ENCODE peak calls at places on chromosomes 12 and 14, in eight cellular contexts. I is GM23338, U is AG09309, Y is cardiac fibroblast, X is ovary, C is upper lobe of right lung, V is lung, A is colonic mucosa. F is an unnamed sample.

GRCh38 chr14:100663528-100664052 is 63.1 kb upstream of the DLK1 start:
- DNase-seq in Y (no peak), C (no peak), X (no peak), V (no peak), I (no peak), A (no peak), U (no peak), F (no peak)

GRCh38 chr14:87161502-87161901 is 831.5 kb downstream of the GALC start:
- DNase-seq in V (no peak), Y (no peak), C (no peak), U (no peak), A (no peak), I (no peak), X (no peak), F (no peak)

GRCh38 chr12:119780786-119781434 is 96.2 kb downstream of the CIT start:
- DNase-seq in V (peak), U (no peak), Y (peak), A (peak), I (peak), C (no peak), X (peak), F (no peak)

GRCh38 chr12:4288296-4289019 is 14.9 kb downstream of the CCND2 start:
- DNase-seq in Y (no peak), C (no peak), A (no peak), X (no peak), I (no peak), U (no peak), V (no peak), F (no peak)

GRCh38 chr12:113439606-113440030 is 17.4 kb downstream of the SDSL start:
- DNase-seq in V (no peak), C (no peak), X (peak), Y (peak), U (no peak), A (no peak), I (peak), F (no peak)

GRCh38 chr12:108063192-108063591 is 65.9 kb upstream of the WSCD2 start:
- DNase-seq in I (peak), A (no peak), Y (peak), X (no peak), V (no peak), C (no peak), U (no peak), F (no peak)

GRCh38 chr12:55743131-55743921 is 404 bp downstream of the GDF11 start:
- DNase-seq in I (peak), Y (peak), U (no peak), A (peak), X (peak), V (no peak), C (peak), F (no peak)

GRCh38 chr12:120240495-120240833 is 25.1 kb downstream of the PXN start:
- DNase-seq in I (no peak), A (no peak), V (no peak), Y (no peak), U (no peak), C (no peak), X (no peak), F (no peak)

GRCh38 chr14:104143071-104143470 is 4.7 kb downstream of the KIF26A start:
- DNase-seq in U (no peak), X (no peak), I (no peak), A (no peak), V (no peak), C (peak), Y (no peak), F (no peak)

GRCh38 chr12:111975161-111975931 is 37.6 kb downstream of the TMEM116 start:
- DNase-seq in U (no peak), A (no peak), Y (no peak), V (no peak), C (no peak), X (no peak), I (no peak), F (no peak)

GRCh38 chr14:99468836-99469592 is 11.6 kb downstream of the SETD3 start:
- DNase-seq in V (no peak), A (no peak), C (no peak), I (no peak), X (no peak), U (no peak), Y (no peak), F (no peak)

GRCh38 chr14:35509846-35510245 is 24.1 kb upstream of the INSM2 start:
- DNase-seq in X (no peak), C (no peak), Y (no peak), I (no peak), V (no peak), A (no peak), U (no peak), F (no peak)

GRCh38 chr12:83010169-83010804 is 323.6 kb downstream of the TMTC2 start:
- DNase-seq in V (no peak), U (no peak), I (no peak), Y (no peak), C (no peak), A (no peak), X (no peak), F (no peak)

GRCh38 chr12:53465679-53466078 is 13.8 kb downstream of the PCBP2 start:
- DNase-seq in I (no peak), A (no peak), X (no peak), Y (no peak), U (no peak), V (no peak), C (no peak), F (no peak)

GRCh38 chr14:94906991-94907587 is 137.2 kb upstream of the GSC start:
- DNase-seq in A (no peak), C (no peak), U (no peak), X (no peak), V (no peak), Y (no peak), I (no peak), F (no peak)

GRCh38 chr12:56749364-56749763 is 2.8 kb downstream of the PRIM1 start:
- DNase-seq in C (no peak), X (no peak), V (no peak), U (no peak), I (no peak), Y (no peak), A (no peak), F (no peak)

GRCh38 chr14:103535081-103535890 is 6.3 kb downstream of the TRMT61A start:
- DNase-seq in A (no peak), U (no peak), C (no peak), V (no peak), I (no peak), Y (no peak), X (no peak), F (no peak)

GRCh38 chr12:52266514-52266913 is 7.9 kb upstream of the KRT86 start:
- DNase-seq in X (no peak), Y (no peak), A (no peak), I (no peak), U (no peak), V (no peak), C (no peak), F (no peak)

GRCh38 chr12:11321980-11322379 is 11.7 kb upstream of the PRB4 start:
- DNase-seq in X (no peak), A (no peak), V (no peak), C (no peak), I (no peak), U (no peak), Y (no peak), F (no peak)

GRCh38 chr14:105213396-105213795 is 32.3 kb upstream of the NUDT14 start:
- DNase-seq in U (no peak), A (no peak), X (no peak), C (no peak), V (no peak), I (no peak), Y (no peak), F (no peak)

GRCh38 chr14:104282332-104283196 is 144.2 kb downstream of the KIF26A start:
- DNase-seq in C (peak), V (no peak), I (no peak), U (no peak), A (peak), Y (no peak), X (peak), F (no peak)

GRCh38 chr12:128811806-128812205 is 12.0 kb downstream of the SLC15A4 start:
- DNase-seq in A (no peak), X (no peak), C (no peak), I (no peak), V (no peak), U (no peak), Y (no peak), F (no peak)

GRCh38 chr12:76790564-76791552 is 26.9 kb downstream of the ZDHHC17 start:
- DNase-seq in X (no peak), A (no peak), U (no peak), V (no peak), I (peak), Y (peak), C (no peak), F (no peak)

GRCh38 chr12:86158956-86159355 is 97.2 kb downstream of the MGAT4C start:
- DNase-seq in I (no peak), Y (no peak), U (no peak), C (no peak), A (no peak), X (no peak), V (no peak), F (no peak)

GRCh38 chr12:6333566-6333965 is 8.3 kb downstream of the TNFRSF1A start:
- DNase-seq in A (no peak), V (no peak), U (no peak), Y (no peak), C (no peak), I (no peak), X (no peak), F (no peak)

GRCh38 chr14:41615011-41615595 is 8.4 kb downstream of the LRFN5 start:
- DNase-seq in U (no peak), A (no peak), V (no peak), C (no peak), X (no peak), I (no peak), Y (no peak), F (no peak)

GRCh38 chr14:39232554-39233415 is 930 bp upstream of the MIA2 start:
- DNase-seq in I (no peak), Y (peak), A (no peak), V (no peak), U (peak), X (peak), C (peak), F (no peak)

GRCh38 chr12:52473738-52474137 is at the start of gene KRT6C:
- DNase-seq in A (no peak), X (no peak), U (no peak), I (no peak), Y (no peak), C (no peak), V (no peak), F (no peak)

GRCh38 chr12:108635201-108635996 is 1.7 kb upstream of the SELPLG start:
- DNase-seq in U (no peak), A (no peak), Y (no peak), X (no peak), V (no peak), I (no peak), C (no peak), F (no peak)

GRCh38 chr14:64442300-64442988 is 22.9 kb upstream of the AKAP5 start:
- DNase-seq in Y (peak), U (no peak), V (peak), C (no peak), I (no peak), X (no peak), A (no peak), F (no peak)

GRCh38 chr12:79761341-79761740 is 70.6 kb upstream of the PAWR start:
- DNase-seq in C (no peak), V (no peak), A (no peak), I (no peak), Y (no peak), U (no peak), X (no peak), F (no peak)
- H3K4me3 ChIP-seq in C (no peak), V (no peak), A (no peak), I (no peak), Y (no peak), U (no peak), X (no peak), F (no peak)

GRCh38 chr14:90140956-90141316 is 79.1 kb downstream of the KCNK13 start:
- DNase-seq in X (no peak), V (no peak), U (no peak), C (no peak), I (peak), A (no peak), Y (peak), F (no peak)
- H3K4me3 ChIP-seq in X (no peak), V (no peak), U (no peak), C (no peak), I (no peak), A (no peak), Y (no peak), F (no peak)

GRCh38 chr12:2142068-2142467 is 89.3 kb downstream of the CACNA1C start:
- DNase-seq in Y (no peak), C (no peak), I (no peak), U (no peak), V (no peak), X (no peak), A (no peak), F (no peak)

GRCh38 chr12:2140858-2141519 is 88.2 kb downstream of the CACNA1C start:
- DNase-seq in I (no peak), A (no peak), Y (no peak), V (no peak), U (no peak), X (no peak), C (no peak), F (no peak)

GRCh38 chr12:2147335-2147734 is 94.5 kb downstream of the CACNA1C start:
- DNase-seq in C (no peak), I (no peak), X (no peak), A (no peak), U (no peak), Y (no peak), V (no peak), F (no peak)

GRCh38 chr12:2149091-2149490 is 96.3 kb downstream of the CACNA1C start:
- DNase-seq in X (no peak), I (no peak), C (no peak), V (no peak), A (no peak), Y (peak), U (no peak), F (no peak)

DNA sequence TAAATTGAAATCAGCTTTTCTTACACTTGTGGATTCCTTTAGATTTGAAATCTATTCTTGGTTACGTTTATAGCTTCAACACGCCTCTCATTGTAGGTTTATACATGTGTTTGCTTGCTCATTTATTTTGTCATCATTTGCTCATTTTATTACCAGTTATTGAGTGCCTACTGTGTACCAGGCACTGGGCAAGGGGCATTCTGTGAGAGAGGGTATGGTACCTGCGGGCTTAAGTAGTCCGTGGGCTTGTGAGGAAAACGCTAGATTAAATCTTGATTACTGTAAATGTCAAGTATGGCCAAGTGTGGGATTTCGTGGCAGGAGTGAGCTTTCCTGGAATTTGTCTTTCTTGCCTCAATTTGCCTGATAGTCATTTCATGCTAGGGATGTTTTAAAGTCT is 92.6 kb downstream of the CACNA1C start:
- DNase-seq in C (no peak), Y (no peak), A (no peak), X (no peak), U (no peak), I (no peak), V (no peak), F (no peak)
- H3K4me3 ChIP-seq in C (no peak), Y (no peak), A (no peak), X (no peak), U (no peak), I (no peak), V (no peak), F (no peak)

DNA sequence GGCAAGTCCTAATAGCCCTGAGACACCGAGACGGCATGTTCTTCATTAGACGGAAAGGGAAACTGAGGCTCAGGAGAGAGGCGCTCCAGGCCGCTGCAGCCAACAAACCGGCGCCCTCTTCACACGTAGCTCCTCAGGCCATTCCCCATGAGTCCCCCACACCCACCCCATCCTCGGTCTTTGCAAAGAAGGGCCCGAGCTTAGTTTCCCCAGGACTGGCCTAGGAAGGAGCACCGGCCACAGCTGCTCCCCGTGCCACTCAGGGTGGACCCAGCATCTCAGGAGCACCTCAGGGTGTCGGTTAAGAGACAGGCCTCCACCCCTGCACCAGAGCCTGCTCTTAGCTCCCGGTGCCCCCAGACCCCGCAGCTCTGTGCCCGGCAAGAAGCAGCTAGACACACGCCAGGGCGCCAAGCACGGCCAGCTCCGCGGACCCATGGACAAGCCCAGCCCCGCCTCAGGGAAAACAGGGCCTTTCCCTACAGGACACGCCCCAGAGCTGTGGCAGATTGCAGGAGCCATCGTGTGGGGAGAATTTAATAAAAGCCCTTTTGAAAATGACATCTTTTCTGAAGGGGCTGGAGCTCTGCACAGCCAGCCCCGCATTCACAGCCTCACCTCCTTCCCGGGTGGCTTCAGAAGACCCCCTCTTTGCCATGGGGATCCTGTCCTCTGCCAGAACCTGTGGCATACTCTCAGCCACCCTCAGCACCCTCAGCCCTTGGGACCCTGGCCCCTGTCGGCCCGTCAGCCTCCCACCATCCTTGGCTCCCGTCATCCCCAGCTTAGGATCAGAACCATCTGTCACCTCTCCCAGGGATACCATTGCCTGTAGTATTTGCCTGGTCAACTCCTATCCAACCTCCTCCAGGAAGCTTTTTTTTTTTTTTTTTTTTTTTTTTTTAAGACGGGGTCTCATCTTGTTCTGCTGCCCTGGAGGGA is 59.7 kb downstream of the LGMN start:
- DNase-seq in I (peak), X (no peak), C (peak), Y (no peak), U (no peak), V (no peak), A (peak), F (no peak)
- H3K4me3 ChIP-seq in I (peak), X (no peak), C (peak), Y (no peak), U (no peak), V (no peak), A (peak), F (peak)

GRCh38 chr12:8145754-8146415 is 10.9 kb upstream of the ZNF705A start:
- DNase-seq in X (no peak), C (peak), U (peak), V (peak), I (peak), Y (peak), A (peak), F (no peak)
- H3K4me3 ChIP-seq in X (no peak), C (no peak), U (peak), V (no peak), I (no peak), Y (peak), A (no peak), F (peak)